ENCODE peak calls at places on chromosomes 13 and 19, in six cellular contexts. M is lung, U is heart right ventricle, Z is H9, H is WTC11, J is NB4. R is an unnamed sample.
A peak's percentile ranks its signal among the peaks of the same experiment; 100 is the strongest.

GRCh38 chr13:66344770-66345367 is 885.3 kb downstream of the PCDH9 start:
- DNase-seq in H (no peak), J (no peak), U (no peak), Z (no peak), M (no peak), R (no peak)

GRCh38 chr13:98972627-98973026 is 5.2 kb downstream of the DOCK9 start:
- DNase-seq in U (no peak), M (no peak), H (no peak), J (no peak), Z (no peak), R (no peak)

GRCh38 chr19:38700933-38701454 is 43.3 kb downstream of the CAPN12 start:
- DNase-seq in H (no peak), Z (no peak), U (no peak), J (no peak), M (no peak), R (no peak)

GRCh38 chr19:49502866-49503581 is 6.8 kb downstream of the RPS11 start:
- DNase-seq in J (peak; percentile 67), U (no peak), M (no peak), Z (peak; percentile 46), H (no peak), R (no peak)

GRCh38 chr13:71871180-71871754 is 4.3 kb upstream of the DACH1 start:
- DNase-seq in M (no peak), U (no peak), H (no peak), Z (no peak), J (no peak), R (no peak)

GRCh38 chr13:46143239-46143701 is 38.4 kb upstream of the CPB2 start:
- DNase-seq in H (no peak), U (no peak), Z (no peak), M (no peak), J (no peak), R (no peak)

GRCh38 chr13:37386276-37386675 is 212.3 kb downstream of the POSTN start:
- DNase-seq in Z (no peak), H (no peak), U (no peak), M (no peak), J (no peak), R (no peak)

GRCh38 chr13:74838096-74838495 is 643.9 kb downstream of the TBC1D4 start:
- DNase-seq in M (no peak), Z (no peak), H (no peak), U (no peak), J (no peak), R (no peak)

GRCh38 chr19:1907563-1908363 is 2.6 kb downstream of the ADAT3 start:
- DNase-seq in J (no peak), H (no peak), U (no peak), M (peak; percentile 44), Z (no peak), R (peak; percentile 51)

GRCh38 chr19:44677019-44677809 is 5.9 kb downstream of the CEACAM19 start:
- DNase-seq in J (peak; percentile 66), H (no peak), Z (peak; percentile 74), M (no peak), U (no peak), R (no peak)

GRCh38 chr19:16627194-16627927 is 643 bp downstream of the MED26 start:
- DNase-seq in H (no peak), U (no peak), Z (no peak), J (peak; percentile 55), M (no peak), R (peak; percentile 64)

GRCh38 chr19:30718728-30719127 is 346.5 kb downstream of the ZNF536 start:
- DNase-seq in J (no peak), M (no peak), Z (no peak), H (no peak), U (no peak), R (no peak)

GRCh38 chr19:21584532-21584931 is 79.1 kb downstream of the ZNF429 start:
- DNase-seq in J (no peak), Z (no peak), M (no peak), H (no peak), U (no peak), R (no peak)

GRCh38 chr13:49545661-49546060 is 39.7 kb downstream of the RCBTB1 start:
- DNase-seq in H (no peak), M (no peak), U (no peak), J (no peak), Z (no peak), R (no peak)

GRCh38 chr13:107421028-107421427 is 794.3 kb downstream of the LIG4 start:
- DNase-seq in M (no peak), U (no peak), J (no peak), Z (no peak), H (no peak), R (no peak)

GRCh38 chr13:97478247-97478646 is 44.3 kb downstream of the RAP2A start:
- DNase-seq in U (no peak), J (no peak), M (no peak), H (no peak), Z (no peak), R (no peak)

GRCh38 chr13:65803706-65804392 is 1426.3 kb downstream of the PCDH9 start:
- DNase-seq in H (no peak), J (no peak), M (no peak), Z (no peak), U (no peak), R (no peak)

GRCh38 chr19:34308381-34309367 is 54.3 kb downstream of the GARRE1 start:
- DNase-seq in H (no peak), U (no peak), Z (no peak), J (peak; percentile 36), M (no peak), R (no peak)

GRCh38 chr13:35549481-35549880 is 73.0 kb upstream of the MAB21L1 start:
- DNase-seq in M (no peak), U (no peak), J (no peak), Z (no peak), H (no peak), R (no peak)

GRCh38 chr13:33153421-33154381 is 131.9 kb downstream of the STARD13 start:
- DNase-seq in U (peak; percentile 49), H (no peak), J (no peak), M (no peak), Z (no peak), R (peak; percentile 26)

GRCh38 chr13:67238277-67238859 is 8.2 kb upstream of the PCDH9 start:
- DNase-seq in J (peak; percentile 37), H (no peak), U (no peak), Z (no peak), M (no peak), R (no peak)

GRCh38 chr19:9075064-9075964 is 11.5 kb upstream of the OR1M1 start:
- DNase-seq in J (peak; percentile 93), U (peak; percentile 44), Z (peak; percentile 82), H (peak; percentile 31), M (peak; percentile 54), R (peak; percentile 54)

GRCh38 chr19:1213391-1214286 is 8.1 kb downstream of the STK11 start:
- DNase-seq in M (peak; percentile 61), H (no peak), Z (no peak), J (no peak), U (peak; percentile 71), R (peak; percentile 93)

DNA sequence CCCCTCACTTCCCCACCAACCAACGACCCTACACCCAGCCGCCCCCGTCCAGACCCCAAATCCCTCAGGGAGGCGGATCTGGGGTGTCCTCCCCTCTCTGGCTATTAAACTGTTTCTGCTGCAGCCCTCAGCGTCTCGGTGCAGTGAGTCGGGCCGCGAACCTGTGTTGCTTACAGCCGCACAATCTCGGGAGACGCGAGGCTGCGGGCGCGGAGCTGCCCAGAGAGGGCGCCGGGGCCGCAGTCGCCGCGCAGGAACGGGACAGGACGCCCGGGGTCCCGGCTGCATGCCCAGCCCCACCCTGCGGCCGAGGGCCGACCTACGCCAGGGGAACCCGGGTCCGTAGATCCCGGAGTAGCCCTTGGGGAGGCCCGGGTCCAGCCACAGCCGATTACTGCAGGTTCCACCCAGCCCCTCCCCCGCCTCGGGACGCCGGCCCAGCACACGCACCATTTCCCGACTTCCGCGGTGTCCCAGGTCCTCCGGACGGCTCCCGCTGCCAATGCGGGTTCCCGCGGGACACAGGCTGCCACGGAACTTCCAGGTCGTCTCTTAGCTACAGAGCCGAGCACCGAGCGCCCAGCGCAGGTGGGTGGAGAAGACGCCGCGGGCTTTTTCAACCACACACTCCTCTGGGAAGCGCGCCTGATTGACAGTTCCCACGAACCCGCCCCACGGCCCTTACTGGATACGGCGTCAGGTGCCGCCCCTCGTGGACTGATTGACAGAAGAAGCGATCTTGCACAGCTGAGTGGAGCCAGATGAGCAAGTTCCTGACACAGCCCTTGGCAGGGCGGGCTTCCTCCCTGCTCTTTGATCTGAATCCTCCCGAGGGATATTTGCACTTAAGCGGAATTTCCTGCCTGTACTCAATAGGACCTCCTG is at the start of gene ZNF799:
- DNase-seq in J (peak; percentile 97), H (peak; percentile 94), M (peak; percentile 99), U (peak; percentile 97), Z (peak; percentile 95), R (peak; percentile 98)
- TF ChIP-seq CTCF in J (no peak), H (no peak), M (no peak), U (peak; percentile 33), Z (no peak), R (no peak)

GRCh38 chr13:111047326-111047725 is 67.8 kb upstream of the ARHGEF7 start:
- DNase-seq in U (no peak), H (no peak), Z (no peak), M (no peak), J (no peak), R (no peak)

GRCh38 chr13:111044087-111044830 is 70.9 kb upstream of the ARHGEF7 start:
- DNase-seq in H (no peak), U (no peak), M (peak; percentile 15), J (no peak), Z (no peak), R (no peak)

GRCh38 chr13:111045170-111045569 is 69.9 kb upstream of the ARHGEF7 start:
- DNase-seq in J (no peak), H (no peak), U (no peak), Z (no peak), M (peak; percentile 7), R (no peak)

GRCh38 chr13:111048387-111048786 is 66.7 kb upstream of the ARHGEF7 start:
- DNase-seq in Z (no peak), M (peak; percentile 9), U (no peak), H (no peak), J (no peak), R (no peak)

GRCh38 chr13:111046590-111047141 is 68.4 kb upstream of the ARHGEF7 start:
- DNase-seq in H (no peak), M (peak; percentile 28), J (peak; percentile 69), Z (no peak), U (no peak), R (peak; percentile 73)
- TF ChIP-seq CTCF in H (no peak), M (no peak), J (peak; percentile 28), Z (peak; percentile 15), U (peak; percentile 18), R (peak; percentile 40)

DNA sequence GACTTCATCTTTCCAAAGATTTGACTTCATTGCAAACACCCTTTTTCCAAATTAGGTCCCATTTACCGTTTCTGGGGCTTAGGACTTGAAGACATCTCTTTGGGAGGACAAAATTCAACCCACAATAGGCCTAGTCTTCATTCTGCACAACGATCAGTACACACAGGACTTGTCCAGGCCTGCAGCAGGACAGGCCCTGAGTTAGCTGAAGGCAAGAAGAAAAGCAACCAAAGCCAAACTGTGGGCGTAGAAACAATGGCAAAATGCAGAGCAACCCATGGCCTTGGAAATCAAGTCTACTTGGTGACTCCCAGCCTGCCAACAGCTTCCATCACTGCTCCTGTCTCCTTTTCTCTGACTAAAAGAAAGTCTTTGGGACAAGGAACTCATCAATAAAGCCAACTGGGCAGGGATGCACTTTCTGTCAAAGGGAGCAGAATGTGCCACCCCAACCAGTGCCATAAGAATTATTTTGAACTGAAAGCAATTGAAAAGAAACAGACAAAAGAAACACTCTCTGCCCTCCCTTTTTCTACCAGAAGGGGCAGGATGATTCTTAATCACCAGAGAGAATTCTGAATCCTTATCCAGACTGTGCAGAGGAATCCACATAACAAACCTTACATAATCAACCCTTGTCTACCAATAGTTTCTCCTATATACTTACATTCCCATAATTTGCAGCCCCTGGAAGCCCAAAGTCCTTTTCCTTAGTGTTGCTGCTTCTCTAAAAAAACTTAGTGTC is 520.9 kb upstream of the NBEA start:
- DNase-seq in M (no peak), J (no peak), U (no peak), H (no peak), Z (no peak), R (no peak)
- TF ChIP-seq CTCF in M (no peak), J (peak; percentile 2), U (no peak), H (no peak), Z (peak; percentile 48), R (no peak)

GRCh38 chr19:6312018-6312417 is 21.4 kb downstream of the ACER1 start:
- DNase-seq in Z (peak; percentile 44), H (peak; percentile 17), M (no peak), J (no peak), U (no peak), R (no peak)
- TF ChIP-seq CTCF in Z (peak; percentile 43), H (no peak), M (no peak), J (peak; percentile 2), U (no peak), R (peak; percentile 8)